ENCODE peak calls at places on chromosomes 16 and 17, in seven cellular contexts. O is SJSA1, C is tibial artery, T is mammary epithelial cell, G is cardiac muscle cell, L is body of pancreas, M is heart right ventricle. W is an unnamed sample.

GRCh38 chr17:57860414-57860999 is 10.7 kb upstream of the MRPS23 start:
- DNase-seq in O (no peak), C (no peak), T (no peak), G (no peak), L (no peak), M (no peak), W (no peak)

GRCh38 chr17:56289321-56289720 is 136.0 kb downstream of the ANKFN1 start:
- DNase-seq in O (no peak), C (no peak), T (no peak), G (no peak), L (no peak), M (no peak), W (no peak)

GRCh38 chr17:30958187-30958586 is 12.7 kb upstream of the RNF135 start:
- DNase-seq in O (no peak), C (no peak), T (no peak), G (peak), L (no peak), M (no peak), W (no peak)

GRCh38 chr17:49730078-49730786 is 22.5 kb upstream of the SLC35B1 start:
- DNase-seq in O (no peak), C (peak), T (no peak), G (peak), L (peak), M (peak), W (peak)

GRCh38 chr17:10843806-10844205 is 5.9 kb upstream of the PIRT start:
- DNase-seq in O (no peak), C (no peak), T (no peak), G (peak), L (no peak), M (peak), W (no peak)

GRCh38 chr17:61816538-61816937 is 46.8 kb downstream of the BRIP1 start:
- DNase-seq in O (no peak), C (no peak), T (no peak), G (no peak), L (no peak), M (no peak), W (no peak)

GRCh38 chr17:69524854-69525253 is 110.4 kb downstream of the MAP2K6 start:
- DNase-seq in O (no peak), C (no peak), T (no peak), G (no peak), L (no peak), M (no peak), W (no peak)

GRCh38 chr17:77451894-77452852 is 311.4 kb downstream of the SEC14L1 start:
- DNase-seq in O (peak), C (peak), T (peak), G (peak), L (peak), M (peak), W (peak)

GRCh38 chr16:85166699-85167588 is 54.7 kb upstream of the CIBAR2 start:
- DNase-seq in O (no peak), C (no peak), T (no peak), G (no peak), L (peak), M (no peak), W (no peak)
- H3K27ac ChIP-seq in O (no peak), C (no peak), T (no peak), G (peak), L (peak), M (no peak), W (no peak)

GRCh38 chr17:82287013-82287848 is 13.7 kb upstream of the CSNK1D start:
- DNase-seq in O (no peak), C (no peak), T (no peak), G (no peak), L (no peak), M (no peak), W (no peak)
- H3K27ac ChIP-seq in O (peak), C (no peak), T (no peak), G (no peak), L (peak), M (peak), W (no peak)

GRCh38 chr16:75042423-75043174 is 43.8 kb downstream of the ZNRF1 start:
- DNase-seq in O (no peak), C (no peak), T (no peak), G (no peak), L (no peak), M (no peak), W (no peak)
- H3K27ac ChIP-seq in O (no peak), C (peak), T (no peak), G (peak), L (no peak), M (peak), W (peak)

DNA sequence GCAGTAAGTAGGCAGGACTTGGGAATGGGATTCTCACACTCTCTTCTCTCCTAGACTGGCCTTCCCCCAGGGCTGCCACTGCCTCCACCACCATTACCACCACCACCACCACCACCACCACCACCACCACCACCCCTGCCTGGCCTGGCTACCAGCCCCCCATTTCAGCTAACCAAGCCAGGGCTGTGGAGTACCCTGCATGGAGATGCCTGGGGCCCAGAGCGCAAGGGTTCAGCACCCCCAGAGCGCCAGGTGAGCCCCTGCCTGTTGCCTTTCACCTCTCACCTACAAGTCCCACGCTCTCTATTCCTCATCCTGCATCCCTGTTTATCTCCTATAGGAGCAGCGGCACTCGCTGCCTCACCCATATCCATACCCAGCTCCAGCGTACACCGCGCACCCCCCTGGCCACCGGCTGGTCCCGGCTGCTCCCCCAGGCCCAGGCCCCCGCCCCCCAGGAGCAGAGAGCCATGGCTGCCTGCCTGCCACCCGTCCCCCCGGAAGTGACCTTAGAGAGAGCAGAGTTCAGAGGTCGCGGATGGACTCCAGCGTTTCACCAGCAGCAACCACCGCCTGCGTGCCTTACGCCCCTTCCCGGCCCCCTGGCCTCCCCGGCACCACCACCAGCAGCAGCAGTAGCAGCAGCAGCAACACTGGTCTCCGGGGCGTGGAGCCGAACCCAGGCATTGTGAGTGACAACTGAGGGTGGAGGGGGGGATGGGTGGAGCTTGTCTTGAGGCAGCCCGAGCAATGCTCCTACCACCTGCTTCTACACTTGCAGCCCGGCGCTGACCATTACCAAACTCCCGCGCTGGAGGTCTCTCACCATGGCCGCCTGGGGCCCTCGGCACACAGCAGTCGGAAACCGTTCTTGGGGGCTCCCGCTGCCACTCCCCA is 7.9 kb upstream of the TMEM88 start:
- DNase-seq in O (no peak), C (no peak), T (no peak), G (no peak), L (no peak), M (no peak), W (peak)
- H3K27ac ChIP-seq in O (no peak), C (no peak), T (no peak), G (no peak), L (no peak), M (no peak), W (no peak)

GRCh38 chr16:1510941-1511351 is 17.8 kb downstream of the TELO2 start:
- DNase-seq in O (no peak), C (no peak), T (no peak), G (no peak), L (no peak), M (no peak), W (no peak)

GRCh38 chr16:1512174-1512573 is 19.0 kb downstream of the TELO2 start:
- DNase-seq in O (no peak), C (no peak), T (no peak), G (no peak), L (no peak), M (no peak), W (no peak)

GRCh38 chr16:1510272-1510671 is 17.1 kb downstream of the TELO2 start:
- DNase-seq in O (no peak), C (no peak), T (no peak), G (no peak), L (no peak), M (no peak), W (no peak)

GRCh38 chr16:1512774-1513173 is 19.6 kb downstream of the TELO2 start:
- DNase-seq in O (no peak), C (no peak), T (no peak), G (no peak), L (no peak), M (no peak), W (no peak)

DNA sequence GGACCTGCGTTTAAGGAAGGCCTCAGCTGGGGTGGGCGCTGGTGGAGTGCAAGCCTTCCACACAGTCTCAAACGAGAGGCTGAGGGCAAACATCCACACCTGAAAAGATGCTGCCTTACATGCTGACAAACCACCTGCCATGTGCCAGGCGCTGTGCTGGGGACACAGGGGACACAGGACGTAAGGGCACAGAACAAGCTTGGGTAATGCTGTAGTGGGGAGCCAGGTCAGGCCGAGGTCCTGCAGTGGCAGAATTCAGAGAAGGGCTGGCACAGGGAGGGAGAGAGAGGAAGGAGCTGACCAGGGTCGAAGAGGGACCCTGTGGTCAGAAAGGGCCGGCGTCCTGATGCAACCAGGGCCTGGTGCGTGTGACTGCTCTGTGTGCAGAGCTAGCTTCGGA is 18.5 kb downstream of the TELO2 start:
- DNase-seq in O (no peak), C (no peak), T (no peak), G (no peak), L (no peak), M (no peak), W (no peak)
- H3K27ac ChIP-seq in O (no peak), C (no peak), T (no peak), G (no peak), L (no peak), M (no peak), W (no peak)

DNA sequence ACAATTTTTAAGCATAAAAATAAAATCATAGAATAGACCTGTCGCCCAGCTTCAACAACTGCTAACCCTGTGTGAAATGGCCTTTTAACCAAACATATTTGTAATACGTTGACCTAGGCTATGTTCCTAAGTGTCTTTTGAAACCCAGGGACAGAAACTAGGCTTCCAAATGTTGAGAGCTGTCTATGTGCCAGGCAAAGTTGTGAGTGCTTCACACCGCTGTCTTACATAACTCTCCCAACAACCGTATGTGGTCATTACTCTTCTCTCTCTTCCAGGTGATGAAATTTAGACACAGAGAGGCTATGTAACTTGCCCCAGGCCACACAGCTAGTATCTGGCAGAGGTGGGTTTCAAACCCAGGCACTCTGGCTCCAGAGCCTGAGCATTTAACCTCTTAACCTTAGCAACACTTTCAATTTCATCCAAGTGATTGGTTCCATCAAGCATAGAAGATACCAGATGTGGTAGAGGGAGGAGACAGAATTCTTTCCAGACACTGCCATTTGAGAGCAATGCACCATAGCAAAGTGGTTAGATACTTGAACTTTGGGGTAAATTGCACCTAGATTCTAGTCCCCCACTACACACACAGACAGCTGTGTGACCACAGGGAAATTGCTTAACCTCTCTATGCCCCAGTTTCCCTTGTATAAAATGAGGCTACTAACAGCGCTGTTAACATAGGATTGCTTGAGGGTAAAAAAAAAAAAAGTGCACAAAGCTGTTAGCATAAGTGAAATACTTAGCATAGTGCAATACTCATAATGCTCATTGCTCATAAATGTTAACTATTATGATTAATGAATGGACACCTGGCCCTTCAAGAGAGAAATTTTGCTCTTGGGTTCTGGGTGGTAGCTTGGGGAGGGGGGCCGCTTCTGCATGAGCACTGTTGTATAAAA is 160.6 kb downstream of the IRX3 start:
- DNase-seq in O (no peak), C (no peak), T (no peak), G (no peak), L (no peak), M (no peak), W (no peak)
- H3K27ac ChIP-seq in O (no peak), C (no peak), T (no peak), G (no peak), L (no peak), M (no peak), W (no peak)

GRCh38 chr16:67426950-67427349 is 4.0 kb upstream of the HSD11B2 start:
- DNase-seq in O (no peak), C (no peak), T (no peak), G (no peak), L (no peak), M (peak), W (no peak)

GRCh38 chr16:67423634-67424575 is 7.0 kb upstream of the HSD11B2 start:
- DNase-seq in O (no peak), C (no peak), T (no peak), G (no peak), L (no peak), M (no peak), W (no peak)

GRCh38 chr16:67425046-67425445 is 5.9 kb upstream of the HSD11B2 start:
- DNase-seq in O (peak), C (no peak), T (no peak), G (no peak), L (no peak), M (no peak), W (no peak)

GRCh38 chr16:67426022-67426421 is 4.9 kb upstream of the HSD11B2 start:
- DNase-seq in O (no peak), C (no peak), T (no peak), G (no peak), L (no peak), M (no peak), W (no peak)

GRCh38 chr16:67425581-67425980 is 5.3 kb upstream of the HSD11B2 start:
- DNase-seq in O (no peak), C (no peak), T (no peak), G (no peak), L (no peak), M (no peak), W (no peak)
- H3K27ac ChIP-seq in O (no peak), C (no peak), T (no peak), G (no peak), L (no peak), M (no peak), W (no peak)

DNA sequence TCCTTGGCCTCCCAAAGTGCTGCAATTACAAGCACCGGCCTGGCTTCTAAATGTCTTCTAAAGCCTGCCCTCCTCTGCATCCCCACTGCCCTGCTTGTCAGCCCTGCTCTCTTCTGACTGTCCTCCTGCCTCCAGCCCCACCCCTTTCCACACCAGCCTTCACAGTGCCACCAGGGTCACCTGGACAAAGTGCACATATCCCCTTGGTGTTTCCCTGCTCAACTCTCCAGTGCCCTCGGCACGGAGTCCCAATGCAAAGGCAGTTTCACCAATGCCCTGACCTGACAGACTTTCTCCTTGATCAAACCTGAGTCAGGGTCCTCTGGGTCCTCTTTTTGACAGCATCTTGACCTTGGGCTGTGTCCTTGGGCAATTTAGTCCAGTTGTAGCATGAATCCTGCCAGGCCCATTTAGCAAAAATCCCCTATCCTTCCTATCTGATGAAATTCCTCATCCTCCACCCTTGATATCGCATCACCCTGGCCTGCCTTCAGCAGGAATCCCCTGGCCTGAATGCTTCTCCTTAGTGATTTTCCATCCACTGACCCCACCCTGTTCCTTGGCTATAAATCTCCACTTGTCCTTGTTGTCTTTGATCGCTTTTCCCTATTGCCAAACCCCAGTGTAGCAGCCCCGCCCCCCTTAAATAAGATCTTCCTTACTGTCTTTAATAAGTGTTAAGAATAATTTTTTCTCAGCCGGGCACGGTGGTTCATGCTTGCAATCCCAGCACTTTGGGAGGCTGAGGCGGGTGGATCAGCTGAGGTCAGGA is 42.7 kb upstream of the ETV4 start:
- DNase-seq in O (no peak), C (no peak), T (no peak), G (no peak), L (no peak), M (no peak), W (no peak)
- H3K27ac ChIP-seq in O (no peak), C (no peak), T (no peak), G (no peak), L (no peak), M (peak), W (no peak)

DNA sequence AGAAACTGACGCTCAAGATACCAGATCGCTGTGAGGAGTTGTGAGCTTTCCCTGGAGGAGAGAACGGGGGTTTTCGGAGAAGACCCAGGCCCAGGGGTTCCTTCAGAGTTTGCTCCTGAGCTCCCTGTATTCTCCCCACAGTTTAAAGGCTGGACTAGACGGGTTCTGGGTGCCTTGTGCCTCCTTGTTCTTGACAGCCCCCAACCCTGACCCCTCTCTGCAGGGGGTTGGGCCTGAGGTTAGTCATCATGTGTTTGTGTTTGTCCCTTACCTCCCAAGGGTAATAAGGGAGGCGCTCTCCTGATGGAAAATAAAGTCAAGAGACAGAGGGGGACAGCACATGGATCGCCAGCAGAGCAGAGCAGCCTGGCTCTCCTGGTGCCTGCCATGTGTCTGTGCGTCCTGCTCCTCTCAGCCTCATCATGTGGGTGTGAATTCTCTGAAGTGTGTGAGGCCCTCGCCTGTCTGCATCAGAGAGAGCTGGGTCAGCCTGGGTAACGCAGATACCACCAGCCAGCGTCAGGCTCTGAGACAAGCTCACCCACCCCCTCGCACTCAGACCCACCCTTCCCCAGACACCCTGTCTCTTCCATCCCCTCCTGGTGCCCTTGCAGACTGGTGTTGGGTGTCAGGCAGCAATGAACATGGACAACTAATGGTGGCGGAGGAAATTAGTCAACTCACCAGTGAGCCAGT is 8.8 kb downstream of the HEXIM2 start:
- DNase-seq in O (no peak), C (no peak), T (no peak), G (no peak), L (no peak), M (no peak), W (no peak)
- H3K27ac ChIP-seq in O (peak), C (peak), T (peak), G (peak), L (peak), M (peak), W (peak)

DNA sequence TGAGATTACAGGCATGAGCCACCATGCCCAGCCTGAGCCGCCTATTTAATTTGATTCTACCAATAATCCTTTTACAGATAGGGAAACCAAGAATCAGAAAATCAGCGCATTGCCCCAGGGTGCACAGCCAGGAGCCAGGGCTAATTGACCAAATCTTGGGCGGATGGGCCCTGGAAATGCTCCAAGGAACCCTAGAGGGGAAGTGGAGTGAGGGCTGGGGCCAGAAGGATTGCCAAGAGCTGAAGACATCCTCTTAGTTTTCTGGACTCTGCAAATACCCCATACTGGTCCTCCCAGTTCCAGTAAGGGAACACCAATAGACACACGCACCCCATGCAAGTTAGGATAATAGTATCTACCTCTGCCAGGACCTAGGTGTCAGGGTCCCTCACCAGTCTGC is 3.8 kb downstream of the FHOD1 start:
- DNase-seq in O (no peak), C (peak), T (no peak), G (no peak), L (no peak), M (no peak), W (no peak)
- H3K27ac ChIP-seq in O (peak), C (peak), T (peak), G (no peak), L (peak), M (peak), W (peak)